ENCODE peak calls at places on chromosomes 11 and 22, in six cellular contexts. D, T, B, P, A and O are unnamed samples. For H3K36me3, the result is how much of the 10 kb centered on the place peaks cover.

GRCh38 chr22:37122598-37123180 is 13.2 kb upstream of the TMPRSS6 start:
- DNase-seq in D (no peak), T (no peak), B (no peak), P (no peak), A (no peak), O (no peak)

GRCh38 chr11:45685976-45686375 is 20.6 kb upstream of the CHST1 start:
- DNase-seq in D (no peak), T (no peak), B (no peak), P (no peak), A (no peak), O (no peak)

GRCh38 chr11:44817207-44817944 is 90.6 kb downstream of the TSPAN18 start:
- DNase-seq in D (no peak), T (no peak), B (peak), P (no peak), A (peak), O (no peak)

GRCh38 chr22:22576989-22577427 is 17.9 kb upstream of the PRAME start:
- DNase-seq in D (no peak), T (no peak), B (no peak), P (no peak), A (no peak), O (no peak)

GRCh38 chr22:38505595-38506117 is 455 bp downstream of the DDX17 start:
- DNase-seq in D (peak), T (no peak), B (peak), P (peak), A (peak), O (peak)

GRCh38 chr11:95338430-95338991 is 107.5 kb upstream of the SESN3 start:
- DNase-seq in D (no peak), T (no peak), B (no peak), P (peak), A (peak), O (no peak)

GRCh38 chr11:36564376-36565032 is 3.3 kb upstream of the RAG1 start:
- DNase-seq in D (peak), T (peak), B (no peak), P (no peak), A (peak), O (peak)

GRCh38 chr11:107688322-107688918 is 23.4 kb downstream of the SLN start:
- DNase-seq in D (no peak), T (no peak), B (no peak), P (no peak), A (no peak), O (no peak)

GRCh38 chr22:33565580-33565995 is 354.7 kb downstream of the LARGE1 start:
- DNase-seq in D (no peak), T (no peak), B (no peak), P (no peak), A (no peak), O (no peak)

GRCh38 chr11:76102772-76103171 is 103.5 kb downstream of the WNT11 start:
- DNase-seq in D (no peak), T (no peak), B (no peak), P (no peak), A (peak), O (no peak)

GRCh38 chr11:72012897-72013721 is 14.4 kb downstream of the IL18BP start:
- DNase-seq in D (peak), T (no peak), B (peak), P (peak), A (peak), O (no peak)

GRCh38 chr11:112797072-112797471 is 164.1 kb upstream of the NCAM1 start:
- DNase-seq in D (no peak), T (peak), B (no peak), P (no peak), A (no peak), O (no peak)

GRCh38 chr11:71130106-71130505 is 122.3 kb downstream of the SHANK2 start:
- DNase-seq in D (no peak), T (no peak), B (no peak), P (peak), A (no peak), O (no peak)

GRCh38 chr11:721347-721912 is 15.4 kb downstream of the EPS8L2 start:
- DNase-seq in D (no peak), T (no peak), B (peak), P (no peak), A (no peak), O (no peak)

GRCh38 chr22:31313366-31314147 is 21.3 kb upstream of the PIK3IP1 start:
- DNase-seq in D (peak), T (peak), B (no peak), P (peak), A (peak), O (peak)

GRCh38 chr11:11422291-11423128 is 69.5 kb upstream of the CSNK2A3 start:
- DNase-seq in D (peak), T (no peak), B (no peak), P (no peak), A (no peak), O (peak)

GRCh38 chr11:65181569-65182257 is at the start of gene CAPN1:
- DNase-seq in D (peak), T (peak), B (peak), P (peak), A (peak), O (peak)

GRCh38 chr11:34654491-34655334 is 33.8 kb downstream of the EHF start:
- DNase-seq in D (peak), T (no peak), B (no peak), P (no peak), A (peak), O (no peak)

GRCh38 chr11:62443390-62444201 is 24.8 kb downstream of the SCGB1A1 start:
- DNase-seq in D (no peak), T (no peak), B (no peak), P (no peak), A (no peak), O (no peak)

GRCh38 chr11:63909621-63910506 is 7.1 kb downstream of the RCOR2 start:
- DNase-seq in D (no peak), T (peak), B (no peak), P (no peak), A (no peak), O (peak)

GRCh38 chr11:59429924-59430516 is 3.8 kb upstream of the OR5A2 start:
- DNase-seq in D (peak), T (peak), B (no peak), P (no peak), A (peak), O (peak)

GRCh38 chr11:131668867-131669780 is 298.7 kb downstream of the NTM start:
- DNase-seq in D (peak), T (peak), B (no peak), P (no peak), A (peak), O (peak)

GRCh38 chr22:31080848-31081649 is at the start of gene SMTN:
- DNase-seq in D (peak), T (peak), B (peak), P (peak), A (peak), O (peak)

GRCh38 chr11:125085301-125086081 is 22.4 kb downstream of the SLC37A2 start:
- DNase-seq in D (no peak), T (no peak), B (no peak), P (no peak), A (no peak), O (peak)

GRCh38 chr11:60615497-60615896 is 83.9 kb upstream of the MS4A8 start:
- DNase-seq in D (no peak), T (no peak), B (no peak), P (no peak), A (no peak), O (no peak)

GRCh38 chr11:108512706-108513105 is 14.5 kb upstream of the POGLUT3 start:
- DNase-seq in D (no peak), T (no peak), B (no peak), P (no peak), A (no peak), O (no peak)

GRCh38 chr11:121967131-121967689 is 148.8 kb downstream of the BLID start:
- DNase-seq in D (no peak), T (no peak), B (no peak), P (no peak), A (no peak), O (no peak)

GRCh38 chr11:40029406-40029805 is 1430.0 kb downstream of the LRRC4C start:
- DNase-seq in D (no peak), T (no peak), B (no peak), P (no peak), A (no peak), O (no peak)

DNA sequence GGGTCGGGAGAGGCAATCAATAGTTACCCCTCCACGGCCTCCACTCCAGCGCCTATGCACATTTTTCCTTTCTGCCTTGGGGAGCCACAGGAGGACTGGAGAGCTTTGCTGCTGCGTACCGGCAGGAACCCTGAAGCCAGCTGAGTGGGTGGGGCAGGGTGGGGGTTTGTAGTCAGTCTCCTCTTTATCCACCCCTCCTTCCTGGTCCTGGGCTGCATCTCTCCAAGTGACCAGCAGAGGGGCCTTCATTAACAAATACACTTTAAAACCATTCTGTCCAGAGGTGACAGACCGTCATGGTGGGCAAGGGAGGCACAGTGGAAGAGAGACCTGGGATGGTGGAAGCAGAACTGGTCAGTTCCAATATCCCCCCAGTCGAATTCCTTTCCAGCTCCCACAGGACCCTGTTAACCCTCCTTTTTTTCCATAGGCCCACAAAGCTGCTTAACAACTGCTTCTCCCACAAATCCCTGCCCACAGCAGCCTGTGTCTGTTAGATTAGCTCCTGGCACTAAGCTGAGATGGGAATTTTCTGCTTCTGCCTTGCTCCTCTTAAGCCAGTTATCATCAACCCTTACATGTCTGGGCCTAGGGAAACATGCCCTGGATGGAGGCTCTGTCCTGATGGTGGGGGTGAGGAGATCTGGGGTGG is 3.9 kb upstream of the ABCG4 start:
- DNase-seq in D (peak), T (peak), B (no peak), P (peak), A (peak), O (peak)
- H3K4me3 ChIP-seq in D (no peak), T (no peak), B (no peak), P (no peak), A (no peak), O (peak)

DNA sequence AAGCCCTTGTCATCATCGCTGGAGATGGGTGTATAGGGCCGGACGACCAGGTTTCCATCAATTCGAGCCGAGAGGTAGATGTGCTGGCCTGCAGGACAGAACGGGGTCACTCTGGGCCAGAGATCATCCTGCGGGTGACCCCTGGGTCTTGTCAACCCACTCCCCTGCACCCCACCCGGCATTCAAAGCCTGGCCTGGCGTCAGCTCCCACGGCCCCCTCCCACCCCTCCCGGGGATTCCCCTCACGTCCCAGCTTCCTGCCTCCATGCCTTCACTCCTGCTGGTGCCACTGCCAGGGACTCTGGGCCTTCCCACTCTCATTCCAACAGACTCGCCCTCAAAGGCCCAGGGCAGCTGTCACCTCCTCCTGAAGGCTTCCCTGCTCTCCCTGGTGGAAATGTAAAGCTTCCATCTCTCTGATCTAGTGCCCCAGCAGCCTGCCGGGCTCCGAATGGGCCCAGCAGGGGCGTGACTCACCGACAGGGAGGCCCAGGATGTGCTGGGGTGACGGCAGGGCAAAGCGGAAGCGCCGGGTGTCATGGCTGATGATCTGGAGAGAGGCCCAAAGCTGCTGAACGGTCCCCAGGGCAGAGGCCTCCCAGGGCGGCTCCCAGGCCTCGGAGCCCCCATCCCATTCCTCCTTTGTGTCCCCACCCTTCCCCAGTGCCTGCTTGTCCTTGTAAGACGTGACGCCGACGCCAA is 9.3 kb downstream of the ATP5MGL start:
- DNase-seq in D (no peak), T (no peak), B (no peak), P (no peak), A (no peak), O (no peak)
- H3K36me3 ChIP-seq in D (under half), T (half or more), B (under half), P (under half), A (half or more), O (half or more)

GRCh38 chr22:17969732-17970131 is 54.6 kb downstream of the MICAL3 start:
- DNase-seq in D (peak), T (no peak), B (no peak), P (no peak), A (peak), O (peak)

GRCh38 chr22:17971711-17972110 is 52.6 kb downstream of the MICAL3 start:
- DNase-seq in D (no peak), T (no peak), B (no peak), P (no peak), A (no peak), O (no peak)

GRCh38 chr22:17972385-17973181 is 51.8 kb downstream of the MICAL3 start:
- DNase-seq in D (peak), T (no peak), B (no peak), P (no peak), A (peak), O (no peak)

GRCh38 chr22:17968126-17968525 is 56.2 kb downstream of the MICAL3 start:
- DNase-seq in D (no peak), T (no peak), B (no peak), P (peak), A (no peak), O (no peak)

DNA sequence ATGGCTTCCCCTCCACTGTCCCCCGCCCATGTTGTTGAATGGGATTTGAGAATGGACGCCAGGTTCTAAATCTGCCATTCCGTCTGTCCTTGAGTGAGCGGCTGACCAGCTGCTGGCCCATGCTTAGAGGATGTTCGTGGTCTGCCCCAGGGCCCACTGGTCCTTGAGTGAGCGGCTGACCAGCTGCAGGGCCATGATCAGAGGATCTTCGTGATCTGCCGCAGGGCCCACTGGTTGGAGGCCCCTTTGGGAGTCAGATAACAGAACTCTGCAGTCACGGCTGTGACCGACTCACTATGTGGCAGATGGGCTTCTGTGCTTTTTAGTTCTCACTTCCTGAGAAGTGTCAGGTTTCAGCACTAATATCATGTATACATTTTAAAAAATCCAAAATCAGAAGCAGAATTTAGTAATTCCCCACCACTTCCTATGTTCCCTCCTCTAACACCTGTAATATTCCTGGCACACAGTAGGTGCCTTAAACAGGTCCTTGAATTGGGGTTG is 54.1 kb downstream of the MICAL3 start:
- DNase-seq in D (no peak), T (no peak), B (no peak), P (no peak), A (peak), O (peak)
- H3K4me3 ChIP-seq in D (no peak), T (no peak), B (no peak), P (no peak), A (no peak), O (peak)

GRCh38 chr11:1928891-1929541 is 9.5 kb downstream of the TNNT3 start:
- DNase-seq in D (no peak), T (no peak), B (peak), P (peak), A (no peak), O (no peak)
- H3K36me3 ChIP-seq in D (under half), T (under half), B (under half), P (under half), A (under half), O (under half)

DNA sequence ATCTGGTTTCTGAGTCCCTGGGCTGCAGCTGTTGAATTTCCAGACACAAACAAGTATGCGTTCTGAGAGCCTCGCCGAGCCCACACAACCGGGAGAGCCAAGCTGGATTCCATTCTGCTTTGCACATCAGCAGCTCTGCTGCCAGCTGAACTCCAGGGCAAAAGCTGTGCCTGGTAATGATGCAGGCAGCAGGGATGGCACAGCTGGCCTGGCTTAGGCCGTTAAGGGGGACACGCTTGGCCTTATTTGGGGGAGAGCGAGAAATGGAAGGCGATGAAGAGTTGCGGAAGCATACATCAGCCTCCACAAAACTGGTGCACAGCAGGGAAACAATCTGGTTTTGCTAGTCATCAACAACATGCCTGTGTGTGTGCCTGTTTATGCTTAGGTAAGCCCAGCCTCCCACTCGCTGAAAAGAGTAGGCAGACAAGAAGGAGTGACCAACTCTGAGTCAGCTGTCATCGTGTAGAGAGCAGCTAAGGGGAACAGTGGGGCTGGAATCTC is 25.1 kb downstream of the ADAMTS8 start:
- DNase-seq in D (peak), T (no peak), B (no peak), P (no peak), A (peak), O (no peak)
- H3K4me3 ChIP-seq in D (peak), T (no peak), B (no peak), P (no peak), A (peak), O (no peak)